ENCODE peak calls at places on chromosomes 13 and 19, in nine cellular contexts. One of them, this sample, is unnamed.

GRCh38 chr13:28337196-28338045 is 157.5 kb downstream of the FLT1 start:
- DNase-seq in AG09319: peak
- DNase-seq in ACHN: no peak
- DNase-seq in NCI-H1436: no peak
- DNase-seq in iris pigment epithelial cell: peak
- DNase-seq in activated naive CD4-positive, alpha-beta T cell treated with Interleukin-2 at 50 U/mL for 16 hours: no peak
- DNase-seq in cardiac fibroblast: peak
- DNase-seq in KG1: no peak
- DNase-seq in NCI-H1417: no peak
- DNase-seq in this sample: no peak

GRCh38 chr13:39023316-39023715 is 14.6 kb downstream of the PROSER1 start:
- DNase-seq in activated naive CD4-positive, alpha-beta T cell treated with Interleukin-2 at 50 U/mL for 16 hours: no peak
- DNase-seq in NCI-H1417: no peak
- DNase-seq in cardiac fibroblast: peak
- DNase-seq in NCI-H1436: no peak
- DNase-seq in AG09319: no peak
- DNase-seq in iris pigment epithelial cell: peak
- DNase-seq in ACHN: no peak
- DNase-seq in KG1: no peak
- DNase-seq in this sample: no peak

GRCh38 chr19:10651821-10652220 is 2.3 kb upstream of the ILF3 start:
- DNase-seq in ACHN: no peak
- DNase-seq in NCI-H1417: no peak
- DNase-seq in AG09319: no peak
- DNase-seq in KG1: no peak
- DNase-seq in NCI-H1436: no peak
- DNase-seq in iris pigment epithelial cell: no peak
- DNase-seq in activated naive CD4-positive, alpha-beta T cell treated with Interleukin-2 at 50 U/mL for 16 hours: no peak
- DNase-seq in cardiac fibroblast: no peak
- DNase-seq in this sample: no peak

GRCh38 chr19:2602391-2603181 is 99.9 kb downstream of the GNG7 start:
- DNase-seq in NCI-H1436: no peak
- DNase-seq in ACHN: no peak
- DNase-seq in activated naive CD4-positive, alpha-beta T cell treated with Interleukin-2 at 50 U/mL for 16 hours: no peak
- DNase-seq in NCI-H1417: peak
- DNase-seq in AG09319: peak
- DNase-seq in KG1: no peak
- DNase-seq in iris pigment epithelial cell: peak
- DNase-seq in cardiac fibroblast: peak
- DNase-seq in this sample: peak

GRCh38 chr13:93603043-93603442 is 376.4 kb downstream of the GPC6 start:
- DNase-seq in KG1: no peak
- DNase-seq in iris pigment epithelial cell: peak
- DNase-seq in cardiac fibroblast: peak
- DNase-seq in ACHN: peak
- DNase-seq in NCI-H1436: no peak
- DNase-seq in NCI-H1417: no peak
- DNase-seq in AG09319: peak
- DNase-seq in activated naive CD4-positive, alpha-beta T cell treated with Interleukin-2 at 50 U/mL for 16 hours: no peak
- DNase-seq in this sample: peak

GRCh38 chr19:4981681-4981958 is 12.7 kb downstream of the KDM4B start:
- DNase-seq in AG09319: no peak
- DNase-seq in KG1: no peak
- DNase-seq in activated naive CD4-positive, alpha-beta T cell treated with Interleukin-2 at 50 U/mL for 16 hours: no peak
- DNase-seq in iris pigment epithelial cell: no peak
- DNase-seq in NCI-H1436: no peak
- DNase-seq in cardiac fibroblast: no peak
- DNase-seq in ACHN: no peak
- DNase-seq in NCI-H1417: no peak
- DNase-seq in this sample: no peak

GRCh38 chr13:79589605-79590511 is 108.9 kb downstream of the NDFIP2 start:
- DNase-seq in NCI-H1417: no peak
- DNase-seq in activated naive CD4-positive, alpha-beta T cell treated with Interleukin-2 at 50 U/mL for 16 hours: no peak
- DNase-seq in AG09319: no peak
- DNase-seq in NCI-H1436: no peak
- DNase-seq in ACHN: no peak
- DNase-seq in iris pigment epithelial cell: no peak
- DNase-seq in KG1: no peak
- DNase-seq in cardiac fibroblast: peak
- DNase-seq in this sample: no peak

GRCh38 chr13:43991773-43992201 is 112.1 kb downstream of the LACC1 start:
- DNase-seq in NCI-H1417: peak
- DNase-seq in activated naive CD4-positive, alpha-beta T cell treated with Interleukin-2 at 50 U/mL for 16 hours: no peak
- DNase-seq in ACHN: no peak
- DNase-seq in iris pigment epithelial cell: no peak
- DNase-seq in NCI-H1436: no peak
- DNase-seq in AG09319: no peak
- DNase-seq in cardiac fibroblast: no peak
- DNase-seq in KG1: no peak
- DNase-seq in this sample: no peak

GRCh38 chr13:108304170-108305068 is 34.9 kb downstream of the TNFSF13B start:
- DNase-seq in NCI-H1417: no peak
- DNase-seq in KG1: no peak
- DNase-seq in AG09319: no peak
- DNase-seq in ACHN: peak
- DNase-seq in NCI-H1436: no peak
- DNase-seq in cardiac fibroblast: no peak
- DNase-seq in iris pigment epithelial cell: no peak
- DNase-seq in activated naive CD4-positive, alpha-beta T cell treated with Interleukin-2 at 50 U/mL for 16 hours: no peak
- DNase-seq in this sample: no peak

GRCh38 chr19:2478756-2479555 is 3.0 kb downstream of the GADD45B start:
- DNase-seq in NCI-H1436: no peak
- DNase-seq in AG09319: no peak
- DNase-seq in iris pigment epithelial cell: peak
- DNase-seq in KG1: no peak
- DNase-seq in NCI-H1417: no peak
- DNase-seq in activated naive CD4-positive, alpha-beta T cell treated with Interleukin-2 at 50 U/mL for 16 hours: peak
- DNase-seq in ACHN: peak
- DNase-seq in cardiac fibroblast: peak
- DNase-seq in this sample: no peak

GRCh38 chr19:49492573-49493411 is 3.4 kb upstream of the RPS11 start:
- DNase-seq in NCI-H1417: peak
- DNase-seq in AG09319: no peak
- DNase-seq in ACHN: no peak
- DNase-seq in iris pigment epithelial cell: no peak
- DNase-seq in activated naive CD4-positive, alpha-beta T cell treated with Interleukin-2 at 50 U/mL for 16 hours: no peak
- DNase-seq in NCI-H1436: no peak
- DNase-seq in KG1: peak
- DNase-seq in cardiac fibroblast: no peak
- DNase-seq in this sample: no peak

GRCh38 chr13:27920677-27921420 is 1.0 kb downstream of the PDX1 start:
- DNase-seq in iris pigment epithelial cell: no peak
- DNase-seq in activated naive CD4-positive, alpha-beta T cell treated with Interleukin-2 at 50 U/mL for 16 hours: no peak
- DNase-seq in KG1: no peak
- DNase-seq in NCI-H1417: no peak
- DNase-seq in ACHN: peak
- DNase-seq in cardiac fibroblast: peak
- DNase-seq in AG09319: no peak
- DNase-seq in NCI-H1436: no peak
- DNase-seq in this sample: no peak

GRCh38 chr13:34671136-34671535 is 270.9 kb upstream of the NBEA start:
- DNase-seq in NCI-H1436: no peak
- DNase-seq in AG09319: no peak
- DNase-seq in KG1: no peak
- DNase-seq in NCI-H1417: no peak
- DNase-seq in activated naive CD4-positive, alpha-beta T cell treated with Interleukin-2 at 50 U/mL for 16 hours: no peak
- DNase-seq in ACHN: no peak
- DNase-seq in iris pigment epithelial cell: no peak
- DNase-seq in cardiac fibroblast: peak
- DNase-seq in this sample: no peak

GRCh38 chr13:45592758-45593157 is 22.8 kb downstream of the ERICH6B start:
- DNase-seq in AG09319: no peak
- DNase-seq in activated naive CD4-positive, alpha-beta T cell treated with Interleukin-2 at 50 U/mL for 16 hours: no peak
- DNase-seq in NCI-H1417: no peak
- DNase-seq in iris pigment epithelial cell: no peak
- DNase-seq in KG1: no peak
- DNase-seq in NCI-H1436: no peak
- DNase-seq in ACHN: no peak
- DNase-seq in cardiac fibroblast: no peak
- DNase-seq in this sample: no peak

GRCh38 chr19:51948979-51949378 is 21.7 kb downstream of the ZNF613 start:
- DNase-seq in iris pigment epithelial cell: peak
- DNase-seq in activated naive CD4-positive, alpha-beta T cell treated with Interleukin-2 at 50 U/mL for 16 hours: no peak
- DNase-seq in KG1: no peak
- DNase-seq in NCI-H1417: no peak
- DNase-seq in cardiac fibroblast: peak
- DNase-seq in AG09319: no peak
- DNase-seq in NCI-H1436: no peak
- DNase-seq in ACHN: no peak
- DNase-seq in this sample: no peak

GRCh38 chr13:18212873-18213272 is 968.8 kb downstream of the TUBA3C start:
- DNase-seq in KG1: no peak
- DNase-seq in iris pigment epithelial cell: no peak
- DNase-seq in cardiac fibroblast: peak
- DNase-seq in NCI-H1436: no peak
- DNase-seq in NCI-H1417: no peak
- DNase-seq in activated naive CD4-positive, alpha-beta T cell treated with Interleukin-2 at 50 U/mL for 16 hours: peak
- DNase-seq in AG09319: no peak
- DNase-seq in ACHN: no peak
- DNase-seq in this sample: peak

GRCh38 chr19:49879243-49879960 is 1.9 kb downstream of the TBC1D17 start:
- DNase-seq in iris pigment epithelial cell: no peak
- DNase-seq in activated naive CD4-positive, alpha-beta T cell treated with Interleukin-2 at 50 U/mL for 16 hours: no peak
- DNase-seq in ACHN: no peak
- DNase-seq in NCI-H1436: no peak
- DNase-seq in cardiac fibroblast: no peak
- DNase-seq in AG09319: no peak
- DNase-seq in NCI-H1417: no peak
- DNase-seq in KG1: no peak
- DNase-seq in this sample: no peak

GRCh38 chr19:44869728-44870470 is 21.2 kb upstream of the TOMM40 start:
- DNase-seq in iris pigment epithelial cell: peak
- DNase-seq in KG1: no peak
- DNase-seq in activated naive CD4-positive, alpha-beta T cell treated with Interleukin-2 at 50 U/mL for 16 hours: no peak
- DNase-seq in NCI-H1417: no peak
- DNase-seq in ACHN: no peak
- DNase-seq in AG09319: no peak
- DNase-seq in NCI-H1436: no peak
- DNase-seq in cardiac fibroblast: peak
- DNase-seq in this sample: peak

GRCh38 chr13:111006508-111007031 is 91.7 kb upstream of the ANKRD10 start:
- DNase-seq in cardiac fibroblast: peak
- DNase-seq in NCI-H1417: no peak
- DNase-seq in NCI-H1436: no peak
- DNase-seq in iris pigment epithelial cell: peak
- DNase-seq in KG1: no peak
- DNase-seq in activated naive CD4-positive, alpha-beta T cell treated with Interleukin-2 at 50 U/mL for 16 hours: no peak
- DNase-seq in ACHN: no peak
- DNase-seq in AG09319: peak
- DNase-seq in this sample: no peak

GRCh38 chr19:43624933-43625332 is 5.5 kb upstream of the ZNF428 start:
- DNase-seq in activated naive CD4-positive, alpha-beta T cell treated with Interleukin-2 at 50 U/mL for 16 hours: peak
- DNase-seq in cardiac fibroblast: peak
- DNase-seq in NCI-H1417: no peak
- DNase-seq in ACHN: no peak
- DNase-seq in iris pigment epithelial cell: no peak
- DNase-seq in NCI-H1436: no peak
- DNase-seq in KG1: peak
- DNase-seq in AG09319: no peak
- DNase-seq in this sample: no peak

GRCh38 chr13:97274782-97275252 is 52.7 kb downstream of the MBNL2 start:
- DNase-seq in AG09319: no peak
- DNase-seq in NCI-H1436: no peak
- DNase-seq in activated naive CD4-positive, alpha-beta T cell treated with Interleukin-2 at 50 U/mL for 16 hours: no peak
- DNase-seq in ACHN: peak
- DNase-seq in KG1: no peak
- DNase-seq in cardiac fibroblast: peak
- DNase-seq in NCI-H1417: no peak
- DNase-seq in iris pigment epithelial cell: peak
- DNase-seq in this sample: no peak

GRCh38 chr13:41054212-41054877 is 7.0 kb upstream of the WBP4 start:
- DNase-seq in activated naive CD4-positive, alpha-beta T cell treated with Interleukin-2 at 50 U/mL for 16 hours: peak
- DNase-seq in NCI-H1436: no peak
- DNase-seq in cardiac fibroblast: peak
- DNase-seq in KG1: peak
- DNase-seq in AG09319: no peak
- DNase-seq in iris pigment epithelial cell: peak
- DNase-seq in NCI-H1417: peak
- DNase-seq in ACHN: peak
- DNase-seq in this sample: no peak

GRCh38 chr13:33610471-33611015 is 207.4 kb upstream of the RFC3 start:
- DNase-seq in activated naive CD4-positive, alpha-beta T cell treated with Interleukin-2 at 50 U/mL for 16 hours: peak
- DNase-seq in cardiac fibroblast: peak
- DNase-seq in iris pigment epithelial cell: peak
- DNase-seq in NCI-H1417: no peak
- DNase-seq in AG09319: no peak
- DNase-seq in ACHN: no peak
- DNase-seq in KG1: no peak
- DNase-seq in NCI-H1436: no peak
- DNase-seq in this sample: no peak

This sample was measured in AG04450.